ENCODE peak calls at places on chromosomes 1 and 21, in six cellular contexts. R, N, W, A, D and T are unnamed samples.

GRCh38 chr1:38005195-38006007 is at the start of gene FHL3:
- DNase-seq in R (peak), N (peak), W (no peak), A (peak), D (peak), T (no peak)

GRCh38 chr1:154944422-154945159 is 8.1 kb upstream of the PMVK start:
- DNase-seq in R (no peak), N (peak), W (no peak), A (no peak), D (no peak), T (no peak)

GRCh38 chr1:165397945-165398344 is 41.4 kb upstream of the LMX1A start:
- DNase-seq in R (no peak), N (peak), W (no peak), A (peak), D (no peak), T (no peak)

GRCh38 chr21:34996304-34997081 is 52.6 kb downstream of the RUNX1 start:
- DNase-seq in R (no peak), N (no peak), W (no peak), A (no peak), D (no peak), T (no peak)

GRCh38 chr1:57124768-57125446 is 159.1 kb upstream of the C8B start:
- DNase-seq in R (no peak), N (no peak), W (no peak), A (no peak), D (no peak), T (no peak)

GRCh38 chr1:40267767-40268187 is 9.7 kb downstream of the ZMPSTE24 start:
- DNase-seq in R (no peak), N (no peak), W (no peak), A (peak), D (peak), T (no peak)

GRCh38 chr1:231386472-231386871 is 35.6 kb downstream of the EGLN1 start:
- DNase-seq in R (no peak), N (no peak), W (no peak), A (no peak), D (no peak), T (no peak)

GRCh38 chr1:192958871-192959270 is 100.3 kb downstream of the UCHL5 start:
- DNase-seq in R (no peak), N (no peak), W (no peak), A (no peak), D (no peak), T (no peak)

GRCh38 chr1:22465018-22465565 is 13.4 kb downstream of the ZBTB40 start:
- DNase-seq in R (no peak), N (no peak), W (no peak), A (no peak), D (no peak), T (no peak)

GRCh38 chr1:247273013-247273412 is 17.1 kb downstream of the VN1R5 start:
- DNase-seq in R (no peak), N (no peak), W (no peak), A (peak), D (no peak), T (no peak)

GRCh38 chr21:29477941-29478340 is 179.2 kb downstream of the BACH1 start:
- DNase-seq in R (no peak), N (no peak), W (no peak), A (no peak), D (no peak), T (no peak)

GRCh38 chr1:225449774-225450173 is 21.9 kb upstream of the LBR start:
- DNase-seq in R (no peak), N (no peak), W (no peak), A (no peak), D (no peak), T (peak)

GRCh38 chr1:160076295-160076694 is 5.0 kb upstream of the KCNJ9 start:
- DNase-seq in R (no peak), N (no peak), W (no peak), A (no peak), D (no peak), T (no peak)

GRCh38 chr1:216902669-216903388 is 179.6 kb upstream of the ESRRG start:
- DNase-seq in R (no peak), N (no peak), W (no peak), A (peak), D (no peak), T (no peak)

GRCh38 chr1:107526524-107527198 is 385.8 kb downstream of the NTNG1 start:
- DNase-seq in R (no peak), N (peak), W (no peak), A (no peak), D (no peak), T (no peak)

GRCh38 chr1:174358344-174358743 is 89.4 kb upstream of the GPR52 start:
- DNase-seq in R (no peak), N (no peak), W (no peak), A (no peak), D (no peak), T (no peak)

GRCh38 chr1:199404191-199404590 is 623.3 kb upstream of the NR5A2 start:
- DNase-seq in R (no peak), N (no peak), W (no peak), A (no peak), D (no peak), T (no peak)

GRCh38 chr1:165717918-165718515 is 19.7 kb upstream of the ALDH9A1 start:
- DNase-seq in R (peak), N (peak), W (no peak), A (peak), D (peak), T (no peak)

GRCh38 chr1:20160034-20160433 is 20.9 kb downstream of the PLA2G2F start:
- DNase-seq in R (no peak), N (no peak), W (no peak), A (no peak), D (no peak), T (no peak)

GRCh38 chr1:205596876-205597275 is 34.9 kb downstream of the ELK4 start:
- DNase-seq in R (no peak), N (no peak), W (no peak), A (no peak), D (no peak), T (no peak)

GRCh38 chr1:195763146-195763906 is 844.9 kb downstream of the KCNT2 start:
- DNase-seq in R (no peak), N (no peak), W (peak), A (no peak), D (no peak), T (no peak)

GRCh38 chr1:76501576-76502219 is 365.6 kb upstream of the ST6GALNAC5 start:
- DNase-seq in R (peak), N (no peak), W (no peak), A (no peak), D (no peak), T (no peak)

DNA sequence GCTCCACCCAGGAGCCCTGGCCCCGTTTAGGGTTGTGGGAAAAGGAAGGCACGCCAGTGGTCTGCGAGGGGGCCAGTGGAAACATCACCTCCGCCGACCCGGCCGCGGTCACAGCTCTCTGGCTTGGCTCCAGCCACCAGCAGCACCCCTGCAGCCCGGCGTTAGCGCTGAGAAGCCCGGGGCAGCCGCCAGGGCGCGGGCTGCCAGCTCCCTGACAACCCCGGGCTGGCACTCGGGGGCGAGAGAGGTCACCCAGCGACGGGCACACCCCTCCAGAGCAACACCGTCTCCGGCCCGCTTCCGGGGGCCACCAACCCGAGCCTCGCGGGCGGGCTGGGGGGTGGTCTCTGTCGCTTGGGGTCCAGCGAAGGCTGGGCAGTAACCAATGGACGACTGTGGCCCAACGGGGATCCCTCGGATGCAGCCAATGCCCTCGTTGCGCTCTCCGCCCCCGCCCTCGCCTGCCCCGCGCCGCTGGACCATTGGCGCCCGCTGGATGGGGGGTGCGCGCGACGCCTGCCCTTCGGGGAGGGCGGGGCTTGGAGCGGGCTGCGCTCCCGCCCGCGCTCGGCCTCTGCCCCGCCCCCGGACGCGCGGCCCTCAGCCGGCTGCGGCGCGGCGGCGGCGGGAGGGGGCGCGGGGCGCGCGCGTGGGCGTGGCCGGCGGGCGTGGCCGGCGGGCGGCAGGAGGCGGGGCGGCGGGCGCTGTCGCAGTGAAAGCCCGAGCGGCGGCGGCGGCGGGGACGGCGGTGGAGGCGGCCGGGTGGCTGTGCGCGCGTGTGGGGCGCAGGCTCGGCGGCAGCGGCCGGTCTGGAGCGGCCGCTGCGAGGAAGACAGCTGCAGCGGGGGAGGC is at the start of gene MAN1C1:
- DNase-seq in R (peak), N (peak), W (peak), A (peak), D (peak), T (peak)
- TF ChIP-seq CTCF in R (peak), N (peak), W (peak), A (no peak), D (peak), T (no peak)

GRCh38 chr1:234144866-234145265 is 228.4 kb upstream of the COA6 start:
- DNase-seq in R (no peak), N (no peak), W (no peak), A (no peak), D (no peak), T (no peak)
- H3K27ac ChIP-seq in R (no peak), N (no peak), W (no peak), A (no peak), D (no peak), T (no peak)

GRCh38 chr1:2234762-2235113 is 6.6 kb downstream of the SKI start:
- DNase-seq in R (no peak), N (no peak), W (no peak), A (no peak), D (no peak), T (peak)
- H3K4me3 ChIP-seq in R (no peak), N (no peak), W (peak), A (no peak), D (no peak), T (peak)

DNA sequence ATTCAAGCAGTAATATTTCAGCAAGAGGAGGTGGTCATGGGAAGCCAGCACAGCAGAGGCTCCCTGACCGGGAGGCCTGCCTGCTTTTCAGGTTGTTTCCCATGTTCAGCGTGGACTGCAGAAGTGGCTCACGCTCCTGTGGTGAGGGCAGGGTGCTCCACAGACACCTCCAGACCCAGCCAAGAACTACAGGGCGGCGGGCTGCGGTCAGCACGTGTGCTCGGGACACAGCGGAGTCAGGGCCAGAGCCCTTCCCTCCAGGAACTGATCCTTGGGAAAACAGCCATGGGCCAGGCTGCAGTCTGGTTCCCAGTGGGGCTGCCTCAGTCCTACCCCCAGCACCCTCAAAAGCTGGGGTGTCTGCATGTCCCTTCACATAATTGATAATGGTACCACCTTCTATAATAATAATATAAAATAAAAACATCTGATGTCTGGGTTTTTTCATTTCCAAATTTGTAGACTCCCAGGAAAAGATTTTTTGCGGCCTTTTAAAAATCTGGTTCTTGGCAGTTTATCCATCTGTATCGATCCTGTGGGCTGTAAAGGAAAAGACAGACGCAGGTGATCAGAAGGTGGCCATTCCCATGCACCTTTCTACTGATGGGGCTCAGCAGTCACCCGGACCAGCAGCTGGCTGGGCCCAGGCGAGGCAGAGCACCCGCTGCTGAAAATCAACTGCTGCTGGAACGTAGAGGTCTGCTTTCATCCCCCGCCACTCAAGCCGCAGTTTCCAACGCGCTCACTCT is 10.7 kb downstream of the THAP3 start:
- DNase-seq in R (no peak), N (no peak), W (no peak), A (no peak), D (no peak), T (no peak)
- TF ChIP-seq CTCF in R (no peak), N (no peak), W (no peak), A (no peak), D (no peak), T (no peak)

DNA sequence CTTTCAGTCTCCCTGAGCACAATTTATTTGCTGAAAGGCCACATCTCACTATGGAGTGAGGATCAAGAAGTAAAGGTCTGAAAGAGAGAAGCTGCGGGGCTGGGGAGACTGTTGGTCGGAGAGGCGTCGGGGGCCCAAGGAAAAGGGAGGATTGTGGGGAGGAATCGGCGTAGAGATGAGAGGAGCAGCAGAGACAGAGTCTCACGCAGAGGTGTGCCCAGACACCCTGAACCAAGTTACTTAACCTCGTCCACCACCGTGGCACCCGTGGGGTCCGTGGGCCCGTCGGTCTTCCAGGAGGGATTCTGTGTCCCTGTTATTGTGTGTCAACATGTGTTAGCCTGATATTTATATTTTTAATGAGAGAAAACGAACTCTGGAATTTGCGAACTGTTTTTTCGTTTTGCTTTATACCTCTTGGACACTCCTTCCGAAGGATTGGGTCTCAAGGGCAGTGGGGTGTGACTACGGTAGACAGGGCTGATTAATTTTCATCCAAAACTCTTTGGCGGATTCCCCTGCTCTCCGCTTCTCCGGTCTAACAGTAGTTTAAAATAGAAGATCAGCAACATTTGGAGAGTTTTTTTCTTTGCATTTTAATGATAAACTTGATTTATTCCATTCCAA is 3.9 kb upstream of the NBPF1 start:
- DNase-seq in R (peak), N (no peak), W (peak), A (peak), D (peak), T (peak)
- H3K27ac ChIP-seq in R (peak), N (no peak), W (no peak), A (no peak), D (no peak), T (no peak)

GRCh38 chr1:230194525-230194924 is 127.5 kb downstream of the GALNT2 start:
- DNase-seq in R (no peak), N (no peak), W (no peak), A (peak), D (no peak), T (no peak)
- H3K4me3 ChIP-seq in R (no peak), N (no peak), W (no peak), A (no peak), D (no peak), T (no peak)

DNA sequence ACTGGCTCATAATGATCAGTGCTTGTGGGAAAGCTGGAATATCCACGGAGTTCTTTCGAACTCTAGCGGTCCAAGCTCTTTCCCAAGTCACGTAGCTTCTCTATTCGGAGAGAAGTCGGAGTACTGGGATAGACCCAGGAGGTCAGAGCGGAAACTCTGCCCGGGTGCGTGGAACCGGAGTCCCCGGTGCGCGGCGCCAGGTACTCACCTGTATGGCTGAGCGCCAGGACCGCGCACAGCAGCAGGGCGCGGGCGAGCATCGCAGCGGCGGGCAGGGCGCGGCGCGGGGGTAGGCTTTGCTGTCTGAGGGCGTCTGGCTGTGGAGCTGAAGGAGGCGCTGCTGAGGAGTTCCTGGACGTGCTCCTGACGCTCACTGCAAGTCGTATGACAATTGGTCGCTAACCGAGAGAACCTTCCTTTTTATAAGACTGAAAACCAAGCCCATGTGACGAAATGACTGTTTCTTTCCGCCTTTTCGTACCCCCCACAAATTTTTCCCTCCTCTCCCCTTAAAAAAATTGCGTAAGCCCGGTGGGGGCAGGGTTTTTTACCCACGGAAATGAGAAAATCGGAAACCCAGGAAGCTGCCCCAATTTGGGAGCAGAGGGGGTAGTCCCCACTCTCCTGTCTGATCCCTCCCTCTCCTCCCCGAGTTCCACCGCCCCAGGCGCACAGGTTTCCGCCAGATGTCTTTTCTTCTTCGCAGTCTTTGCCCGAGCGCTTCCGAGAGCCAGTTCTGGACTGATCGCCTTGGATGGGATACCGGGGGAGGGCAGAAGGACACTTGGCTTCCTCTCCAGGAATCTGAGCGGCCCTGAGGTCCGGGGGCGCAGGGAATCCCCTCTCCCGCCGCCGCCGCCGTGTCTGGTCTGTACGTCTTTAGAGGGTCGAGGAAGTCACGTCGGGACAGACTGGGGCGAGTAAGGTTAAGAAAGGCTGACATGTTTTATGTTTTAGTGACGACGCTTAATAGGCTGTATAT is at the start of gene PTGS2:
- DNase-seq in R (peak), N (peak), W (peak), A (peak), D (peak), T (peak)
- TF ChIP-seq CTCF in R (peak), N (peak), W (peak), A (no peak), D (peak), T (no peak)

GRCh38 chr1:85496881-85497582 is 32.1 kb upstream of the DDAH1 start:
- DNase-seq in R (no peak), N (no peak), W (no peak), A (no peak), D (no peak), T (no peak)
- H3K27ac ChIP-seq in R (no peak), N (no peak), W (no peak), A (no peak), D (no peak), T (no peak)